ENCODE peak calls at places on chromosomes 7 and 10, in eight cellular contexts. C is suprapubic skin, E is Panc1, Z is sigmoid colon, A is GM12892, I is endothelial cell of umbilical vein, P is K562, S is HL-60. V is an unnamed sample.
A peak's percentile ranks its signal among the peaks of the same experiment; 100 is the strongest.

GRCh38 chr10:8444630-8445029 is 390.1 kb downstream of the GATA3 start:
- DNase-seq in C (no peak), A (no peak), S (no peak), P (no peak), E (no peak), Z (no peak), I (no peak), V (peak; percentile 5)

GRCh38 chr10:113228570-113228969 is 278.5 kb downstream of the TCF7L2 start:
- DNase-seq in A (no peak), I (no peak), C (no peak), P (no peak), Z (no peak), E (no peak), S (no peak), V (no peak)

GRCh38 chr7:33129806-33130153 is 416 bp downstream of the BBS9 start:
- DNase-seq in S (no peak), C (no peak), A (no peak), I (no peak), E (no peak), Z (no peak), P (no peak), V (no peak)

GRCh38 chr7:120828528-120828927 is 29.4 kb downstream of the TSPAN12 start:
- DNase-seq in I (no peak), E (no peak), S (no peak), P (no peak), A (no peak), C (no peak), Z (no peak), V (no peak)

GRCh38 chr7:73520673-73521635 is 1.1 kb downstream of the BAZ1B start:
- DNase-seq in E (no peak), A (no peak), C (peak; percentile 47), P (no peak), I (peak; percentile 40), Z (no peak), S (no peak), V (no peak)

GRCh38 chr7:130758429-130759056 is 24.5 kb upstream of the KLF14 start:
- DNase-seq in P (peak; percentile 60), S (no peak), C (no peak), A (no peak), I (peak; percentile 58), E (peak; percentile 33), Z (no peak), V (no peak)

GRCh38 chr10:44974628-44975431 is 3.8 kb downstream of the DEPP1 start:
- DNase-seq in I (peak; percentile 90), E (no peak), A (peak; percentile 87), Z (peak; percentile 89), S (no peak), C (peak; percentile 78), P (peak; percentile 90), V (peak; percentile 81)

GRCh38 chr7:112031689-112032088 is 174.5 kb downstream of the DOCK4 start:
- DNase-seq in Z (no peak), P (no peak), S (no peak), C (no peak), A (no peak), E (no peak), I (no peak), V (no peak)

GRCh38 chr7:20189852-20190251 is 27.3 kb downstream of the MACC1 start:
- DNase-seq in S (no peak), P (no peak), A (no peak), E (no peak), C (no peak), I (no peak), Z (no peak), V (no peak)

GRCh38 chr7:123682690-123683089 is 27.0 kb downstream of the LMOD2 start:
- DNase-seq in A (no peak), P (peak; percentile 43), I (peak; percentile 72), Z (no peak), C (no peak), E (peak; percentile 35), S (peak; percentile 3), V (no peak)

GRCh38 chr7:22331704-22332103 is 25.2 kb downstream of the RAPGEF5 start:
- DNase-seq in P (no peak), S (no peak), C (no peak), A (no peak), E (no peak), Z (no peak), I (no peak), V (no peak)

GRCh38 chr7:22333680-22334141 is 23.2 kb downstream of the RAPGEF5 start:
- DNase-seq in I (no peak), S (no peak), C (no peak), E (no peak), Z (no peak), A (no peak), P (no peak), V (no peak)

GRCh38 chr7:22330903-22331302 is 26.1 kb downstream of the RAPGEF5 start:
- DNase-seq in C (no peak), S (no peak), A (no peak), E (no peak), I (no peak), Z (no peak), P (no peak), V (no peak)

GRCh38 chr7:22332481-22332880 is 24.5 kb downstream of the RAPGEF5 start:
- DNase-seq in S (no peak), I (peak; percentile 21), P (no peak), C (no peak), A (no peak), E (no peak), Z (no peak), V (no peak)

DNA sequence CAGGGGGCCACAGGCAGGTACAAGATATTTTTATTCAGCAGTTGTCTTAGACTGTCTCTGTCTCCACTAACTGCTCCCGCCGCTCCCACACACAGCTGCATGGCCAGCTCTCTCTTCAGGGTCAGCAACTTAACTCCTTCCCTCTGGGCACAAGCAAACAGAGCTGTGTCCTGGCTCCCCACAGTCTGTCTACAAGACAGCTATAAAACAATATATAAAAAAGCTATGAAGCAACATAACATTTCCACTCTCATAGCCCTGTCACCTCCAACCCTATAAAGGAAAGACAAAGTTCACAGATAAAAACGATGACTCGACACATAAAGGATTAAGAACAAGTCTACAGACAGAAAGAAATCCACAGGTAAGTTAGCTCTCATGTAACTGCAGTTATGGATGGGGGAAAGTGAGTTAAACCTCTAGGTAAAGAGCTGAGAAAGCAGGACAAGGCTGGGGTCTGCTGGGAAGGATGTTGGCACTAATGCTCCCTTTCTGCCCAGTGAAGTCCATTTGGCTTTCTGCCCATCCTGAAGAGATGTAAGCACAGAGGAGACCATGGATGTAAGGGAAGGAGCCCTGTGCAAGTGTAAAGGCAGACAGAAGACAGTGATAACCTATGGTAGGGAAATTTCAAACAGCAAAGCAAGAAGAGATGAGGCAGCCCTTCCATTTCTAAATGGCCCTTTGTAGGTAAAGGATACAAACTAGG is 27.0 kb downstream of the RAPGEF5 start:
- DNase-seq in C (no peak), A (no peak), S (no peak), E (no peak), I (no peak), Z (no peak), P (no peak), V (no peak)
- TF ChIP-seq POLR2AphosphoS5 in C (no peak), A (no peak), S (no peak), E (no peak), I (no peak), Z (no peak), P (no peak), V (no peak)

GRCh38 chr10:29630205-29631048 is 4.3 kb downstream of the SVIL start:
- DNase-seq in E (no peak), A (no peak), P (no peak), S (peak; percentile 41), C (no peak), Z (no peak), I (no peak), V (no peak)
- TF ChIP-seq POLR2AphosphoS5 in E (no peak), A (no peak), P (no peak), S (no peak), C (no peak), Z (no peak), I (no peak), V (no peak)

GRCh38 chr7:127941471-127941870 is 89.8 kb downstream of the LRRC4 start:
- DNase-seq in A (no peak), C (no peak), P (no peak), E (no peak), S (no peak), Z (no peak), I (no peak), V (no peak)

GRCh38 chr7:127937066-127937680 is 94.1 kb downstream of the LRRC4 start:
- DNase-seq in C (no peak), I (no peak), A (no peak), Z (no peak), E (no peak), S (no peak), P (no peak), V (no peak)

GRCh38 chr7:127935847-127936376 is 95.3 kb downstream of the LRRC4 start:
- DNase-seq in Z (no peak), C (no peak), E (no peak), I (no peak), A (no peak), P (no peak), S (no peak), V (no peak)

GRCh38 chr7:127940365-127941160 is 90.7 kb downstream of the LRRC4 start:
- DNase-seq in P (no peak), A (no peak), Z (no peak), I (no peak), C (no peak), S (no peak), E (no peak), V (no peak)

DNA sequence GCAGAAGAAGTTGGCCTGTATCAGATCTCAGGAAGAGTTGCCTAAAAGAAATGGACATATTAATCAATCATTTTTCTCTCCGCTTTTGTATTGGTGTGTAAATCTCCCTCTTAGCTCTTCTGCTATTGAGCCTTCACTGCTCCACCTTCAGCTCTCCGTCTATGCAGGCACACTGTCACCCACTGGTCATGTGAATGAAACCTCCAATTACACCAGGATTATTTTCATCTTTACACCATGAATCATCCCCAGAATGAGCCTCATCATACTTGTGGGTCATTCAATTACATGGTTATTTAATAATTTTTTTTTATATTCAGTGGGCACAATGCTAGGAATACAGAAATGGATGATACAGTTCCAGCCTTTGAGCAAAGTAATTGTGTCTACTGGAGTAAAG is 92.6 kb downstream of the LRRC4 start:
- DNase-seq in Z (no peak), P (no peak), E (peak; percentile 25), A (no peak), S (no peak), C (no peak), I (no peak), V (no peak)
- TF ChIP-seq POLR2AphosphoS5 in Z (no peak), P (no peak), E (no peak), A (no peak), S (no peak), C (no peak), I (no peak), V (no peak)

GRCh38 chr7:26190417-26190869 is 10.1 kb downstream of the HNRNPA2B1 start:
- DNase-seq in Z (no peak), I (no peak), P (no peak), S (no peak), A (no peak), E (no peak), C (no peak), V (no peak)
- TF ChIP-seq POLR2AphosphoS5 in Z (no peak), I (no peak), P (no peak), S (no peak), A (peak; percentile 84), E (peak; percentile 58), C (no peak), V (peak; percentile 81)

V was measured in GM12891.